ENCODE peak calls at places on chromosomes 1 and 21, in nine cellular contexts. S, V, Z, G, A, Q, K, E and L are unnamed samples.

GRCh38 chr21:38806153-38806941 is 618 bp downstream of the ETS2 start:
- DNase-seq in S (no peak), V (peak; percentile 65), Z (peak; percentile 59), G (peak; percentile 22), A (peak; percentile 45), Q (peak; percentile 31), K (no peak), E (peak; percentile 47), L (peak; percentile 32)

GRCh38 chr1:74674278-74675048 is 871 bp upstream of the ERICH3 start:
- DNase-seq in S (no peak), V (no peak), Z (peak; percentile 7), G (no peak), A (no peak), Q (no peak), K (no peak), E (peak; percentile 17), L (no peak)

GRCh38 chr21:26115346-26115745 is 55.2 kb downstream of the APP start:
- DNase-seq in S (no peak), V (no peak), Z (no peak), G (no peak), A (no peak), Q (no peak), K (no peak), E (no peak), L (no peak)

GRCh38 chr1:175188936-175189335 is 3.6 kb downstream of the KIAA0040 start:
- DNase-seq in S (no peak), V (peak; percentile 75), Z (peak; percentile 64), G (no peak), A (peak; percentile 47), Q (peak; percentile 60), K (no peak), E (no peak), L (no peak)

GRCh38 chr1:9658186-9658585 is 6.7 kb downstream of the PIK3CD start:
- DNase-seq in S (no peak), V (no peak), Z (no peak), G (no peak), A (no peak), Q (no peak), K (no peak), E (no peak), L (no peak)

GRCh38 chr1:67724928-67725560 is 40.0 kb downstream of the GADD45A start:
- DNase-seq in S (no peak), V (no peak), Z (no peak), G (no peak), A (no peak), Q (no peak), K (peak; percentile 59), E (no peak), L (peak; percentile 87)

GRCh38 chr1:22738069-22738435 is 27.4 kb downstream of the EPHB2 start:
- DNase-seq in S (no peak), V (no peak), Z (no peak), G (no peak), A (no peak), Q (no peak), K (no peak), E (no peak), L (no peak)

GRCh38 chr1:19405195-19405760 is 80.1 kb downstream of the CAPZB start:
- DNase-seq in S (peak; percentile 57), V (no peak), Z (no peak), G (no peak), A (no peak), Q (no peak), K (no peak), E (no peak), L (no peak)

GRCh38 chr1:150012611-150013010 is 2.1 kb upstream of the OTUD7B start:
- DNase-seq in S (no peak), V (no peak), Z (no peak), G (no peak), A (no peak), Q (no peak), K (no peak), E (no peak), L (no peak)

GRCh38 chr1:150549496-150550221 is 451 bp downstream of the ADAMTSL4 start:
- DNase-seq in S (no peak), V (no peak), Z (no peak), G (peak; percentile 76), A (no peak), Q (no peak), K (peak; percentile 63), E (peak; percentile 65), L (no peak)

GRCh38 chr1:209619696-209620483 is 32.3 kb downstream of the LAMB3 start:
- DNase-seq in S (no peak), V (no peak), Z (no peak), G (no peak), A (no peak), Q (no peak), K (no peak), E (no peak), L (no peak)

GRCh38 chr1:233327938-233328660 is 575 bp downstream of the MAP3K21 start:
- DNase-seq in S (peak; percentile 27), V (peak; percentile 45), Z (peak; percentile 36), G (peak; percentile 11), A (peak; percentile 27), Q (peak; percentile 22), K (no peak), E (peak; percentile 57), L (no peak)

GRCh38 chr1:168045311-168045710 is 91.4 kb downstream of the GPR161 start:
- DNase-seq in S (no peak), V (no peak), Z (no peak), G (no peak), A (no peak), Q (no peak), K (no peak), E (no peak), L (no peak)

GRCh38 chr1:218739426-218739825 is 394.3 kb downstream of the TGFB2 start:
- DNase-seq in S (no peak), V (no peak), Z (no peak), G (no peak), A (peak; percentile 38), Q (no peak), K (peak; percentile 27), E (no peak), L (peak; percentile 21)

GRCh38 chr21:17506936-17507335 is 5.9 kb upstream of the CXADR start:
- DNase-seq in S (no peak), V (no peak), Z (no peak), G (no peak), A (peak; percentile 63), Q (no peak), K (no peak), E (no peak), L (no peak)

GRCh38 chr1:41528106-41528505 is 43.6 kb upstream of the EDN2 start:
- DNase-seq in S (no peak), V (peak; percentile 6), Z (no peak), G (no peak), A (no peak), Q (no peak), K (no peak), E (no peak), L (no peak)

GRCh38 chr21:20272791-20273362 is 725.3 kb upstream of the NCAM2 start:
- DNase-seq in S (no peak), V (no peak), Z (no peak), G (no peak), A (no peak), Q (no peak), K (no peak), E (peak; percentile 12), L (no peak)

GRCh38 chr1:18879791-18880309 is 20.4 kb upstream of the TAS1R2 start:
- DNase-seq in S (no peak), V (no peak), Z (no peak), G (no peak), A (no peak), Q (no peak), K (no peak), E (no peak), L (no peak)

GRCh38 chr1:210302501-210302900 is 26.2 kb upstream of the HHAT start:
- DNase-seq in S (no peak), V (no peak), Z (no peak), G (no peak), A (no peak), Q (no peak), K (no peak), E (no peak), L (no peak)

GRCh38 chr1:154941332-154941995 is 4.9 kb upstream of the PMVK start:
- DNase-seq in S (no peak), V (no peak), Z (no peak), G (no peak), A (no peak), Q (no peak), K (no peak), E (peak; percentile 51), L (no peak)

GRCh38 chr1:55217226-55217996 is 2.2 kb upstream of the USP24 start:
- DNase-seq in S (no peak), V (no peak), Z (no peak), G (no peak), A (peak; percentile 57), Q (no peak), K (no peak), E (no peak), L (peak; percentile 39)